ENCODE peak calls at places on chromosomes 4 and X, in eight cellular contexts. R, W, A, Z, T, G, X and Q are unnamed samples.

GRCh38 chr4:172953896-172954568 is 214.6 kb upstream of the GALNT7 start:
- DNase-seq in Z (no peak), R (no peak), X (peak; percentile 11), A (no peak), G (no peak), W (no peak), T (no peak), Q (no peak)

GRCh38 chr4:117137143-117137542 is 51.8 kb upstream of the TRAM1L1 start:
- DNase-seq in W (no peak), G (no peak), R (no peak), Z (peak; percentile 74), X (peak; percentile 96), A (no peak), T (peak; percentile 23), Q (no peak)

GRCh38 chrX:13287816-13288215 is 32.0 kb downstream of the ATXN3L start:
- DNase-seq in Z (peak; percentile 13), X (peak; percentile 11), R (no peak), A (no peak), W (no peak), G (no peak), T (no peak), Q (no peak)

GRCh38 chr4:163332526-163333405 is at the start of gene NPY1R:
- DNase-seq in G (peak; percentile 78), T (no peak), A (no peak), X (peak; percentile 73), Z (peak; percentile 36), W (peak; percentile 72), R (peak; percentile 80), Q (peak; percentile 58)

GRCh38 chr4:39357002-39357401 is 9.2 kb downstream of the RFC1 start:
- DNase-seq in W (no peak), A (no peak), R (no peak), G (no peak), X (no peak), T (no peak), Z (no peak), Q (no peak)

GRCh38 chr4:98170035-98170434 is 26.8 kb upstream of the STPG2 start:
- DNase-seq in A (no peak), G (no peak), T (no peak), W (no peak), Z (no peak), X (no peak), R (no peak), Q (no peak)

GRCh38 chrX:100700809-100701208 is 31.1 kb downstream of the SYTL4 start:
- DNase-seq in X (no peak), W (no peak), R (no peak), G (no peak), Z (no peak), A (no peak), T (no peak), Q (no peak)

GRCh38 chr4:114879916-114880315 is 233.5 kb downstream of the NDST4 start:
- DNase-seq in A (no peak), G (no peak), Z (no peak), R (no peak), W (no peak), T (no peak), X (no peak), Q (no peak)

GRCh38 chr4:86942185-86942666 is 7.4 kb downstream of the AFF1 start:
- DNase-seq in G (no peak), A (no peak), X (no peak), R (no peak), W (no peak), T (no peak), Z (no peak), Q (no peak)

GRCh38 chrX:130100180-130100579 is 10.1 kb downstream of the ELF4 start:
- DNase-seq in A (no peak), Z (no peak), X (no peak), G (no peak), T (no peak), R (peak; percentile 76), W (no peak), Q (no peak)

GRCh38 chr4:71732706-71733105 is 51.2 kb downstream of the GC start:
- DNase-seq in Z (peak; percentile 18), A (no peak), T (no peak), X (peak; percentile 11), W (no peak), G (no peak), R (no peak), Q (no peak)

GRCh38 chr4:15234585-15235126 is 193.2 kb upstream of the C1QTNF7 start:
- DNase-seq in R (no peak), W (no peak), X (peak; percentile 92), Z (peak; percentile 88), A (no peak), T (peak; percentile 55), G (no peak), Q (no peak)

GRCh38 chr4:56821394-56822263 is at the start of gene SPINK2:
- DNase-seq in G (no peak), R (no peak), Z (no peak), T (no peak), W (peak; percentile 76), A (peak; percentile 54), X (no peak), Q (peak; percentile 5)

GRCh38 chr4:26073886-26074560 is 160.0 kb downstream of the SMIM20 start:
- DNase-seq in G (no peak), A (no peak), T (no peak), R (no peak), X (no peak), W (no peak), Z (no peak), Q (no peak)

GRCh38 chr4:52037730-52038108 is 380 bp downstream of the SGCB start:
- DNase-seq in T (no peak), X (peak; percentile 31), Z (no peak), G (peak; percentile 30), A (no peak), R (peak; percentile 60), W (no peak), Q (peak; percentile 68)

GRCh38 chrX:5117816-5118215 is 1110.9 kb downstream of the NLGN4X start:
- DNase-seq in R (no peak), G (no peak), T (no peak), X (no peak), Z (no peak), W (no peak), A (no peak), Q (no peak)

GRCh38 chrX:54640721-54641120 is 110.7 kb downstream of the GNL3L start:
- DNase-seq in G (no peak), X (no peak), R (no peak), W (no peak), Z (no peak), T (no peak), A (no peak), Q (no peak)

GRCh38 chr4:159003420-159004253 is 99.2 kb upstream of the RAPGEF2 start:
- DNase-seq in W (no peak), X (peak; percentile 32), T (no peak), A (no peak), G (no peak), R (no peak), Z (no peak), Q (no peak)

GRCh38 chr4:90904018-90904417 is 776.8 kb downstream of the CCSER1 start:
- DNase-seq in T (no peak), X (no peak), G (no peak), W (no peak), A (no peak), R (no peak), Z (no peak), Q (no peak)

GRCh38 chr4:139177888-139178609 is 1.0 kb upstream of the ELF2 start:
- DNase-seq in Z (peak; percentile 72), W (peak; percentile 97), X (peak; percentile 93), A (peak; percentile 81), G (peak; percentile 90), T (no peak), R (peak; percentile 98), Q (peak; percentile 86)

GRCh38 chr4:47017494-47017893 is 13.9 kb upstream of the GABRB1 start:
- DNase-seq in A (no peak), T (no peak), W (no peak), G (no peak), Z (no peak), X (no peak), R (no peak), Q (no peak)

GRCh38 chr4:46388860-46389259 is 1.1 kb downstream of the GABRA2 start:
- DNase-seq in Z (no peak), G (no peak), A (no peak), R (no peak), W (no peak), T (no peak), X (no peak), Q (no peak)

GRCh38 chrX:68462197-68462596 is 28.9 kb upstream of the OPHN1 start:
- DNase-seq in G (no peak), W (no peak), R (no peak), A (no peak), X (no peak), Z (no peak), T (no peak), Q (no peak)

GRCh38 chrX:120251471-120252011 is 929 bp downstream of the ZBTB33 start:
- DNase-seq in X (peak; percentile 9), A (no peak), T (no peak), G (no peak), Z (no peak), R (no peak), W (no peak), Q (peak; percentile 8)

DNA sequence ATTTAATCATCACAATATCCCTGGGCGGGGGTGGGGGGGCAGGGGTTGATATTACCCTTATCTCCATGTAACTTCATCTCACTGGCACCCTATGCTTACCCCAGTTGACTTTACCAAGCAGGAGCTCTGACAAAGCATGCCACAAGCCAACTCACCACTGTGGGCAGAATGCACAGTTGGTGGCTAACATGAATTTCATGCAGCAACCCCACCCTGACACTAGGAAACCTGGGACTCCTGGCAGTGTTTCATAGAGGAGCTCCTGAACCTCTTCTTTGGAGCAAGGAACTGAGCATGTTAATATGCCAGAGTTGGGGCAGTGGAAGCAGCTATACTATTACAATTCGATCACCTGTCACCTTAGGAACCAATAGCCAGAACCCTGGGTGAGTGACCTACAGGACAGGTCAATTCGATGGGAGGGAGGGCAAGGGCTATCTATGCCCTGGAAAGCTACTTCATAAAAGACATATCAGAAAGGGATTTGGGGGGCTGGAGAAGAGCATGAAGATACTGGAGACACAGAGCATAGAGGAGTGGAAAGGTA is 97.2 kb upstream of the ACSL4 start:
- DNase-seq in G (no peak), T (no peak), W (no peak), R (no peak), A (no peak), X (no peak), Z (no peak), Q (no peak)
- H3K27ac ChIP-seq in G (no peak overlapping the region), T (no peak overlapping the region), W (no peak overlapping the region), R (no peak overlapping the region), A (no peak overlapping the region), X (no peak overlapping the region), Z (peak overlapping the region; percentile 31), Q (no peak overlapping the region)

GRCh38 chr4:2812600-2812932 is 19.7 kb downstream of the SH3BP2 start:
- DNase-seq in X (no peak), A (no peak), T (no peak), Z (no peak), W (no peak), G (no peak), R (no peak), Q (no peak)
- H3K27ac ChIP-seq in X (no peak overlapping the region), A (peak overlapping the region; percentile 66), T (no peak overlapping the region), Z (peak overlapping the region; percentile 65), W (no peak overlapping the region), G (peak overlapping the region; percentile 29), R (no peak overlapping the region), Q (peak overlapping the region; percentile 52)

GRCh38 chr4:53576676-53577372 is 14.5 kb downstream of the LNX1 start:
- DNase-seq in G (no peak), T (no peak), X (no peak), W (no peak), R (no peak), A (no peak), Z (peak; percentile 48), Q (no peak)
- H3K27ac ChIP-seq in G (no peak overlapping the region), T (no peak overlapping the region), X (no peak overlapping the region), W (no peak overlapping the region), R (no peak overlapping the region), A (no peak overlapping the region), Z (peak overlapping the region; percentile 35), Q (no peak overlapping the region)

GRCh38 chr4:104616401-104616820 is 121.7 kb upstream of the CXXC4 start:
- DNase-seq in A (no peak), G (no peak), Z (no peak), W (no peak), X (no peak), T (no peak), R (no peak), Q (peak; percentile 7)
- H3K27ac ChIP-seq in A (no peak overlapping the region), G (no peak overlapping the region), Z (no peak overlapping the region), W (no peak overlapping the region), X (no peak overlapping the region), T (no peak overlapping the region), R (no peak overlapping the region), Q (peak overlapping the region; percentile 7)